ENCODE peak calls at places on chromosomes 11 and 22, in six cellular contexts. M is NCI-H2081; I is EL; K is activated CD4-positive, alpha-beta T cell treated with anti-CD3 and anti-CD28 coated beads, Interleukin-2, amount 50 U/mL, for 1 hour; S is heart left ventricle; A is NCI-H1694 treated with DMSO at 0.1 percent for 48 hours. J is an unnamed sample.

GRCh38 chr11:68798221-68798813 is 43.4 kb downstream of the CPT1A start:
- DNase-seq in M (no peak), I (peak), K (peak), S (no peak), A (peak), J (peak)

GRCh38 chr11:59197990-59198389 is 14.7 kb downstream of the MPEG1 start:
- DNase-seq in M (no peak), I (no peak), K (no peak), S (peak), A (no peak), J (no peak)

GRCh38 chr11:6566704-6567370 is 36.6 kb downstream of the RRP8 start:
- DNase-seq in M (no peak), I (no peak), K (no peak), S (peak), A (no peak), J (no peak)

GRCh38 chr11:9619971-9620370 is 43.9 kb upstream of the SWAP70 start:
- DNase-seq in M (no peak), I (no peak), K (no peak), S (no peak), A (no peak), J (no peak)

GRCh38 chr11:122731500-122731913 is 76.0 kb downstream of the UBASH3B start:
- DNase-seq in M (no peak), I (peak), K (no peak), S (no peak), A (no peak), J (no peak)

GRCh38 chr11:31045335-31045734 is 324.2 kb downstream of the DCDC1 start:
- DNase-seq in M (peak), I (no peak), K (no peak), S (no peak), A (peak), J (peak)

GRCh38 chr11:41273908-41274307 is 185.5 kb downstream of the LRRC4C start:
- DNase-seq in M (no peak), I (no peak), K (no peak), S (peak), A (no peak), J (no peak)

GRCh38 chr22:44723801-44724200 is 21.8 kb downstream of the PRR5 start:
- DNase-seq in M (no peak), I (peak), K (no peak), S (no peak), A (no peak), J (no peak)

GRCh38 chr11:78171951-78172350 is 16.5 kb downstream of the KCTD21 start:
- DNase-seq in M (no peak), I (no peak), K (no peak), S (no peak), A (no peak), J (no peak)

GRCh38 chr22:41286639-41287091 is 678 bp upstream of the RANGAP1 start:
- DNase-seq in M (no peak), I (peak), K (peak), S (no peak), A (peak), J (no peak)

GRCh38 chr11:132734217-132734616 is 798.1 kb downstream of the OPCML start:
- DNase-seq in M (no peak), I (peak), K (no peak), S (no peak), A (no peak), J (no peak)

GRCh38 chr11:83278351-83278750 is 7.8 kb downstream of the CCDC90B start:
- DNase-seq in M (no peak), I (peak), K (no peak), S (no peak), A (no peak), J (no peak)

GRCh38 chr22:43014062-43014875 is 680 bp downstream of the PACSIN2 start:
- DNase-seq in M (no peak), I (peak), K (peak), S (peak), A (no peak), J (no peak)

GRCh38 chr22:36010090-36010489 is 18.5 kb downstream of the RBFOX2 start:
- DNase-seq in M (no peak), I (no peak), K (no peak), S (no peak), A (no peak), J (no peak)

GRCh38 chr22:28142361-28142801 is 223.3 kb upstream of the PITPNB start:
- DNase-seq in M (no peak), I (peak), K (no peak), S (no peak), A (no peak), J (peak)